ENCODE peak calls at places on chromosomes 1 and 21, in six cellular contexts. V, M, U, J, O and Q are unnamed samples.

GRCh38 chr1:111334169-111334568 is 43.5 kb downstream of the CHIA start:
- DNase-seq in V (peak; percentile 71), M (no peak), U (no peak), J (no peak), O (peak; percentile 19), Q (peak; percentile 43)

GRCh38 chr1:42176902-42177519 is 12.5 kb upstream of the GUCA2A start:
- DNase-seq in V (peak; percentile 65), M (no peak), U (no peak), J (no peak), O (no peak), Q (peak; percentile 39)

GRCh38 chr1:85325920-85326319 is 49.5 kb upstream of the BCL10 start:
- DNase-seq in V (no peak), M (no peak), U (no peak), J (no peak), O (no peak), Q (no peak)

GRCh38 chr21:46551636-46552241 is 53.1 kb downstream of the S100B start:
- DNase-seq in V (no peak), M (no peak), U (no peak), J (no peak), O (no peak), Q (no peak)

GRCh38 chr1:210448293-210448892 is 119.7 kb downstream of the HHAT start:
- DNase-seq in V (peak; percentile 69), M (peak; percentile 14), U (peak; percentile 10), J (no peak), O (no peak), Q (peak; percentile 18)

GRCh38 chr1:21022279-21023040 is 154.2 kb downstream of the EIF4G3 start:
- DNase-seq in V (peak; percentile 99), M (peak; percentile 78), U (peak; percentile 72), J (peak; percentile 68), O (no peak), Q (peak; percentile 97)

GRCh38 chr1:3430406-3430805 is 24.1 kb upstream of the ARHGEF16 start:
- DNase-seq in V (no peak), M (no peak), U (no peak), J (no peak), O (no peak), Q (no peak)

GRCh38 chr1:1199141-1199960 is 7.0 kb downstream of the TNFRSF18 start:
- DNase-seq in V (no peak), M (no peak), U (no peak), J (no peak), O (peak; percentile 11), Q (no peak)

GRCh38 chr1:5927506-5928370 is 64.5 kb downstream of the NPHP4 start:
- DNase-seq in V (no peak), M (no peak), U (no peak), J (peak; percentile 54), O (no peak), Q (no peak)

GRCh38 chr1:205354259-205354904 is 2.3 kb downstream of the KLHDC8A start:
- DNase-seq in V (peak; percentile 86), M (peak; percentile 68), U (peak; percentile 56), J (no peak), O (no peak), Q (peak; percentile 42)

GRCh38 chr1:94560333-94560732 is 18.8 kb upstream of the F3 start:
- DNase-seq in V (no peak), M (no peak), U (no peak), J (no peak), O (no peak), Q (peak; percentile 31)

GRCh38 chr1:179376223-179376622 is 10.5 kb downstream of the AXDND1 start:
- DNase-seq in V (no peak), M (no peak), U (no peak), J (no peak), O (no peak), Q (no peak)

GRCh38 chr1:78688701-78689100 is 39.1 kb downstream of the IFI44 start:
- DNase-seq in V (peak; percentile 76), M (no peak), U (no peak), J (no peak), O (no peak), Q (peak; percentile 29)

GRCh38 chr1:177033628-177034027 is 130.9 kb downstream of the ASTN1 start:
- DNase-seq in V (no peak), M (no peak), U (no peak), J (no peak), O (no peak), Q (no peak)

GRCh38 chr1:234433563-234434285 is 45.3 kb downstream of the TARBP1 start:
- DNase-seq in V (peak; percentile 66), M (no peak), U (no peak), J (no peak), O (no peak), Q (peak; percentile 69)

GRCh38 chr1:150067184-150068182 is at the start of gene VPS45:
- DNase-seq in V (peak; percentile 92), M (peak; percentile 89), U (peak; percentile 92), J (peak; percentile 95), O (peak; percentile 91), Q (peak; percentile 86)
- TF ChIP-seq CTCF in V (no peak), M (no peak), U (no peak), J (peak; percentile 45), O (peak; percentile 36), Q (no peak)

GRCh38 chr1:152014943-152015342 is 21.3 kb upstream of the S100A10 start:
- DNase-seq in V (no peak), M (no peak), U (no peak), J (no peak), O (no peak), Q (no peak)

GRCh38 chr1:152021557-152021956 is 15.2 kb downstream of the S100A11 start:
- DNase-seq in V (no peak), M (no peak), U (no peak), J (no peak), O (no peak), Q (no peak)

GRCh38 chr1:152022521-152022920 is 14.3 kb downstream of the S100A11 start:
- DNase-seq in V (no peak), M (no peak), U (no peak), J (no peak), O (no peak), Q (no peak)

GRCh38 chr1:152015766-152016165 is 21.0 kb downstream of the S100A11 start:
- DNase-seq in V (no peak), M (no peak), U (no peak), J (no peak), O (no peak), Q (no peak)

GRCh38 chr1:152018537-152018936 is 18.3 kb downstream of the S100A11 start:
- DNase-seq in V (peak; percentile 27), M (no peak), U (no peak), J (no peak), O (no peak), Q (no peak)
- TF ChIP-seq CTCF in V (peak; percentile 34), M (no peak), U (peak; percentile 9), J (no peak), O (no peak), Q (peak; percentile 9)

DNA sequence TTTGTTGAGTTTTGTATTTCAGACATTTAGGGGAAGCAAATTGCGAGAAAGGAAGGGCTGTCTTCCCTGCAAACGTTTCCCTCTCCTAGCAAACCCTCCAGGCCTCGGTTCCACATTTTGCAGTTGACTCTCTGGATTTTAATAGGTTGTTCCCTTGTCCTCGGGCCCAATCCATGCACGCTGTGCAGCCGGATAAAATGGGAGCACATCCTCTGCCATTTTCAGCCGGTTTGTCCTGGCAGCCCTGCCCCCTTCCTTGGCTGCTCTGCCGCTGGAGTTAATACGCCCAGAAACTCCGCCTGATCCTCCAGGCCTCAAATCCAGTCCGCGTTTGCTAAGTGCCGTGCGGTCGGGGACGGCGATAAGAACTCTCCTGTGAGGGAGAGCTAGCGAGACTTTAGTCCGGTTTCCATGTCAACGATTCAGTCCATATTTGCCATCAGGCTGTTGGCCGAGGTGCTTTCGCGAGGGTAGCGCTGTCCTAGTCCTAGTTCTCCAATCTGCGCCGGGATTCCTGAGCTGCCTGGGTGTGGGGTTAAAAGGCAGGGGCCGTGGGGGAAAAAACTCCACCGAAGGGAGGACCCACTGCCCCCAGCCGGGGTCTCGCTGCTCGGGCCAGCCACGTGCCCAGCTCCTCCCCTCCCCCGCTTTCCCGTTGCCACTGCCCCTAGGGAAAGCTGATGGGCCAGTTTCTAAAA is 2.9 kb upstream of the ARID1A start:
- DNase-seq in V (peak; percentile 99), M (peak; percentile 95), U (peak; percentile 96), J (peak; percentile 98), O (peak; percentile 93), Q (peak; percentile 99)
- TF ChIP-seq CTCF in V (no peak), M (no peak), U (no peak), J (no peak), O (no peak), Q (no peak)

DNA sequence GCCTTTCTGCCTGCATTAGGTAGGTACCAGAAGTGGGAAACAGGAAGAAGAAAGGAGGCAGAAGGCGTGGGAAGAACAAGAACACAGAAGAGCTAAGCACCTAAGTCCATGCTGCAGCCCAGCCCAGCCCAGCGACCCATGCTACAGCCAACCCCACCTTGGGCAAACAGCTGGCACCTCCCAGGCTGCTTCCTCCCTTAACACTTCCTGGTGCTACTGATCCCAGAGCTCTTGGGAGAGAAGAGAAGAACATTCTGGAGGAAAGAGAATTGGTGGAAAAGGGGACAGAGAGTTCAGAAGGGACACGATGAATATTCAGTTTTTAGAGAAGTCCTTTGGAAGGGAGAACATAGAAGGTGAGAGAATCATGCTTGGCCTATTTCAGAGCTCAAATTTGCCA is 28.5 kb downstream of the PLEKHA6 start:
- DNase-seq in V (no peak), M (peak; percentile 38), U (no peak), J (no peak), O (no peak), Q (no peak)
- TF ChIP-seq CTCF in V (no peak), M (no peak), U (no peak), J (no peak), O (no peak), Q (no peak)

GRCh38 chr1:62229932-62230331 is 35.3 kb downstream of the L1TD1 start:
- DNase-seq in V (no peak), M (no peak), U (no peak), J (peak; percentile 44), O (no peak), Q (no peak)
- TF ChIP-seq CTCF in V (no peak), M (no peak), U (no peak), J (no peak), O (no peak), Q (no peak)